ENCODE peak calls at places on chromosomes 16 and 17, in nine cellular contexts. One of them, this sample, is unnamed.

GRCh38 chr17:78818932-78819331 is 21.7 kb downstream of the USP36 start:
- DNase-seq in AG08395: no peak
- DNase-seq in ascending aorta: no peak
- DNase-seq in A549: no peak
- DNase-seq in naive thymus-derived CD8-positive, alpha-beta T cell: peak; percentile 69
- DNase-seq in lower leg skin: no peak
- DNase-seq in myocyte: no peak
- DNase-seq in stimulated activated CD4-positive, alpha-beta T cell treated with anti-CD3 and anti-CD28 coated beads, Interleukin-2, amount 100 ng/mL, for 24 hours: no peak
- DNase-seq in DMS79: no peak
- DNase-seq in this sample: no peak

GRCh38 chr16:89268987-89269735 is 51.7 kb downstream of the ZNF778 start:
- DNase-seq in AG08395: no peak
- DNase-seq in ascending aorta: no peak
- DNase-seq in A549: no peak
- DNase-seq in naive thymus-derived CD8-positive, alpha-beta T cell: no peak
- DNase-seq in lower leg skin: no peak
- DNase-seq in myocyte: no peak
- DNase-seq in stimulated activated CD4-positive, alpha-beta T cell treated with anti-CD3 and anti-CD28 coated beads, Interleukin-2, amount 100 ng/mL, for 24 hours: no peak
- DNase-seq in DMS79: no peak
- DNase-seq in this sample: no peak

GRCh38 chr17:61410555-61411089 is 11.0 kb downstream of the TBX2 start:
- DNase-seq in AG08395: no peak
- DNase-seq in ascending aorta: peak; percentile 13
- DNase-seq in A549: no peak
- DNase-seq in naive thymus-derived CD8-positive, alpha-beta T cell: peak; percentile 72
- DNase-seq in lower leg skin: no peak
- DNase-seq in myocyte: no peak
- DNase-seq in stimulated activated CD4-positive, alpha-beta T cell treated with anti-CD3 and anti-CD28 coated beads, Interleukin-2, amount 100 ng/mL, for 24 hours: peak; percentile 79
- DNase-seq in DMS79: no peak
- DNase-seq in this sample: peak; percentile 39

GRCh38 chr17:7717756-7718350 is 309 bp downstream of the DNAH2 start:
- DNase-seq in AG08395: peak; percentile 22
- DNase-seq in ascending aorta: no peak
- DNase-seq in A549: peak; percentile 35
- DNase-seq in naive thymus-derived CD8-positive, alpha-beta T cell: peak; percentile 15
- DNase-seq in lower leg skin: no peak
- DNase-seq in myocyte: no peak
- DNase-seq in stimulated activated CD4-positive, alpha-beta T cell treated with anti-CD3 and anti-CD28 coated beads, Interleukin-2, amount 100 ng/mL, for 24 hours: peak; percentile 28
- DNase-seq in DMS79: no peak
- DNase-seq in this sample: no peak

GRCh38 chr16:57265850-57266530 is 18.5 kb downstream of the PLLP start:
- DNase-seq in AG08395: peak; percentile 59
- DNase-seq in ascending aorta: no peak
- DNase-seq in A549: no peak
- DNase-seq in naive thymus-derived CD8-positive, alpha-beta T cell: no peak
- DNase-seq in lower leg skin: peak; percentile 82
- DNase-seq in myocyte: peak; percentile 27
- DNase-seq in stimulated activated CD4-positive, alpha-beta T cell treated with anti-CD3 and anti-CD28 coated beads, Interleukin-2, amount 100 ng/mL, for 24 hours: no peak
- DNase-seq in DMS79: no peak
- DNase-seq in this sample: no peak

GRCh38 chr16:51129105-51129504 is 22.0 kb downstream of the SALL1 start:
- DNase-seq in AG08395: no peak
- DNase-seq in ascending aorta: no peak
- DNase-seq in A549: no peak
- DNase-seq in naive thymus-derived CD8-positive, alpha-beta T cell: no peak
- DNase-seq in lower leg skin: no peak
- DNase-seq in myocyte: no peak
- DNase-seq in stimulated activated CD4-positive, alpha-beta T cell treated with anti-CD3 and anti-CD28 coated beads, Interleukin-2, amount 100 ng/mL, for 24 hours: no peak
- DNase-seq in DMS79: peak; percentile 20
- DNase-seq in this sample: no peak

GRCh38 chr17:57875109-57876022 is 25.5 kb upstream of the MRPS23 start:
- DNase-seq in AG08395: peak; percentile 95
- DNase-seq in ascending aorta: peak; percentile 74
- DNase-seq in A549: peak; percentile 98
- DNase-seq in naive thymus-derived CD8-positive, alpha-beta T cell: no peak
- DNase-seq in lower leg skin: no peak
- DNase-seq in myocyte: peak; percentile 98
- DNase-seq in stimulated activated CD4-positive, alpha-beta T cell treated with anti-CD3 and anti-CD28 coated beads, Interleukin-2, amount 100 ng/mL, for 24 hours: no peak
- DNase-seq in DMS79: peak; percentile 68
- DNase-seq in this sample: peak; percentile 76

GRCh38 chr17:77493901-77494663 is 353.3 kb downstream of the SEC14L1 start:
- DNase-seq in AG08395: no peak
- DNase-seq in ascending aorta: no peak
- DNase-seq in A549: no peak
- DNase-seq in naive thymus-derived CD8-positive, alpha-beta T cell: no peak
- DNase-seq in lower leg skin: no peak
- DNase-seq in myocyte: no peak
- DNase-seq in stimulated activated CD4-positive, alpha-beta T cell treated with anti-CD3 and anti-CD28 coated beads, Interleukin-2, amount 100 ng/mL, for 24 hours: peak; percentile 0
- DNase-seq in DMS79: no peak
- DNase-seq in this sample: no peak

GRCh38 chr17:74773871-74774286 is 2.3 kb downstream of the NAT9 start:
- DNase-seq in AG08395: peak; percentile 45
- DNase-seq in ascending aorta: no peak
- DNase-seq in A549: no peak
- DNase-seq in naive thymus-derived CD8-positive, alpha-beta T cell: no peak
- DNase-seq in lower leg skin: no peak
- DNase-seq in myocyte: peak; percentile 51
- DNase-seq in stimulated activated CD4-positive, alpha-beta T cell treated with anti-CD3 and anti-CD28 coated beads, Interleukin-2, amount 100 ng/mL, for 24 hours: no peak
- DNase-seq in DMS79: no peak
- DNase-seq in this sample: peak; percentile 54

GRCh38 chr16:86428729-86429472 is 81.4 kb upstream of the FOXF1 start:
- DNase-seq in AG08395: no peak
- DNase-seq in ascending aorta: no peak
- DNase-seq in A549: no peak
- DNase-seq in naive thymus-derived CD8-positive, alpha-beta T cell: no peak
- DNase-seq in lower leg skin: no peak
- DNase-seq in myocyte: peak; percentile 19
- DNase-seq in stimulated activated CD4-positive, alpha-beta T cell treated with anti-CD3 and anti-CD28 coated beads, Interleukin-2, amount 100 ng/mL, for 24 hours: no peak
- DNase-seq in DMS79: no peak
- DNase-seq in this sample: no peak

GRCh38 chr17:57861737-57862409 is 12.0 kb upstream of the MRPS23 start:
- DNase-seq in AG08395: peak; percentile 66
- DNase-seq in ascending aorta: no peak
- DNase-seq in A549: peak; percentile 69
- DNase-seq in naive thymus-derived CD8-positive, alpha-beta T cell: no peak
- DNase-seq in lower leg skin: no peak
- DNase-seq in myocyte: no peak
- DNase-seq in stimulated activated CD4-positive, alpha-beta T cell treated with anti-CD3 and anti-CD28 coated beads, Interleukin-2, amount 100 ng/mL, for 24 hours: no peak
- DNase-seq in DMS79: no peak
- DNase-seq in this sample: peak; percentile 62

GRCh38 chr16:71972356-71972755 is 27.8 kb downstream of the PKD1L3 start:
- DNase-seq in AG08395: no peak
- DNase-seq in ascending aorta: no peak
- DNase-seq in A549: no peak
- DNase-seq in naive thymus-derived CD8-positive, alpha-beta T cell: no peak
- DNase-seq in lower leg skin: no peak
- DNase-seq in myocyte: no peak
- DNase-seq in stimulated activated CD4-positive, alpha-beta T cell treated with anti-CD3 and anti-CD28 coated beads, Interleukin-2, amount 100 ng/mL, for 24 hours: no peak
- DNase-seq in DMS79: no peak
- DNase-seq in this sample: no peak

GRCh38 chr17:50638851-50639767 is 4.4 kb downstream of the ABCC3 start:
- DNase-seq in AG08395: peak; percentile 95
- DNase-seq in ascending aorta: peak; percentile 77
- DNase-seq in A549: peak; percentile 96
- DNase-seq in naive thymus-derived CD8-positive, alpha-beta T cell: no peak
- DNase-seq in lower leg skin: peak; percentile 85
- DNase-seq in myocyte: peak; percentile 96
- DNase-seq in stimulated activated CD4-positive, alpha-beta T cell treated with anti-CD3 and anti-CD28 coated beads, Interleukin-2, amount 100 ng/mL, for 24 hours: no peak
- DNase-seq in DMS79: peak; percentile 87
- DNase-seq in this sample: peak; percentile 13

GRCh38 chr17:51397361-51398127 is 137.2 kb downstream of the UTP18 start:
- DNase-seq in AG08395: peak; percentile 3
- DNase-seq in ascending aorta: no peak
- DNase-seq in A549: peak; percentile 94
- DNase-seq in naive thymus-derived CD8-positive, alpha-beta T cell: no peak
- DNase-seq in lower leg skin: no peak
- DNase-seq in myocyte: no peak
- DNase-seq in stimulated activated CD4-positive, alpha-beta T cell treated with anti-CD3 and anti-CD28 coated beads, Interleukin-2, amount 100 ng/mL, for 24 hours: no peak
- DNase-seq in DMS79: no peak
- DNase-seq in this sample: no peak

GRCh38 chr17:29178750-29179231 is 1.4 kb downstream of the MYO18A start:
- DNase-seq in AG08395: no peak
- DNase-seq in ascending aorta: no peak
- DNase-seq in A549: peak; percentile 41
- DNase-seq in naive thymus-derived CD8-positive, alpha-beta T cell: no peak
- DNase-seq in lower leg skin: no peak
- DNase-seq in myocyte: no peak
- DNase-seq in stimulated activated CD4-positive, alpha-beta T cell treated with anti-CD3 and anti-CD28 coated beads, Interleukin-2, amount 100 ng/mL, for 24 hours: no peak
- DNase-seq in DMS79: no peak
- DNase-seq in this sample: no peak

GRCh38 chr17:8696456-8696855 is 48.2 kb downstream of the CCDC42 start:
- DNase-seq in AG08395: no peak
- DNase-seq in ascending aorta: no peak
- DNase-seq in A549: no peak
- DNase-seq in naive thymus-derived CD8-positive, alpha-beta T cell: no peak
- DNase-seq in lower leg skin: no peak
- DNase-seq in myocyte: no peak
- DNase-seq in stimulated activated CD4-positive, alpha-beta T cell treated with anti-CD3 and anti-CD28 coated beads, Interleukin-2, amount 100 ng/mL, for 24 hours: no peak
- DNase-seq in DMS79: no peak
- DNase-seq in this sample: peak; percentile 38

GRCh38 chr16:26806641-26807040 is 260.1 kb upstream of the C16orf82 start:
- DNase-seq in AG08395: no peak
- DNase-seq in ascending aorta: no peak
- DNase-seq in A549: no peak
- DNase-seq in naive thymus-derived CD8-positive, alpha-beta T cell: no peak
- DNase-seq in lower leg skin: no peak
- DNase-seq in myocyte: no peak
- DNase-seq in stimulated activated CD4-positive, alpha-beta T cell treated with anti-CD3 and anti-CD28 coated beads, Interleukin-2, amount 100 ng/mL, for 24 hours: no peak
- DNase-seq in DMS79: no peak
- DNase-seq in this sample: no peak